ENCODE peak calls at places on chromosomes 6 and 20, in six cellular contexts. M is ascending aorta, X is OCI-LY7, T is NT2/D1, Z is right atrium auricular region, I is thyroid gland. U is an unnamed sample.

GRCh38 chr6:29071831-29072723 is 15.0 kb downstream of the OR2B3 start:
- DNase-seq in M (no peak), X (peak; percentile 12), Z (no peak), T (peak; percentile 33), I (no peak), U (peak; percentile 63)

GRCh38 chr20:44614525-44614924 is 32.1 kb downstream of the PKIG start:
- DNase-seq in T (no peak), X (no peak), M (no peak), Z (no peak), I (peak; percentile 95), U (no peak)

GRCh38 chr20:59334616-59335300 is 34.3 kb downstream of the EDN3 start:
- DNase-seq in Z (no peak), I (no peak), T (no peak), M (no peak), X (no peak), U (no peak)

GRCh38 chr6:149032599-149033405 is 284.7 kb upstream of the TAB2 start:
- DNase-seq in X (no peak), Z (no peak), I (peak; percentile 61), M (no peak), T (no peak), U (peak; percentile 62)

GRCh38 chr6:38068854-38069253 is 249.3 kb downstream of the ZFAND3 start:
- DNase-seq in X (no peak), I (no peak), T (no peak), M (no peak), Z (no peak), U (no peak)

GRCh38 chr20:59453634-59454241 is 150.6 kb upstream of the PHACTR3 start:
- DNase-seq in T (no peak), I (no peak), X (no peak), Z (no peak), M (no peak), U (no peak)

GRCh38 chr20:39291301-39291700 is 329.2 kb downstream of the DHX35 start:
- DNase-seq in T (no peak), X (no peak), M (no peak), Z (no peak), I (no peak), U (no peak)

GRCh38 chr20:50260480-50261221 is 70.0 kb downstream of the CEBPB start:
- DNase-seq in Z (no peak), T (no peak), M (no peak), I (no peak), X (no peak), U (no peak)

GRCh38 chr20:43334080-43334479 is 123.6 kb upstream of the SRSF6 start:
- DNase-seq in Z (no peak), M (no peak), T (no peak), I (no peak), X (no peak), U (no peak)

GRCh38 chr6:34152806-34153565 is 7.1 kb upstream of the GRM4 start:
- DNase-seq in X (no peak), I (no peak), M (no peak), T (no peak), Z (no peak), U (no peak)

GRCh38 chr6:10595731-10596664 is 74.8 kb downstream of the GCNT2 start:
- DNase-seq in I (no peak), M (no peak), Z (no peak), X (no peak), T (peak; percentile 42), U (peak; percentile 56)

GRCh38 chr20:2865630-2866029 is 7.7 kb upstream of the PTPRA start:
- DNase-seq in Z (no peak), T (no peak), M (no peak), I (no peak), X (peak; percentile 18), U (no peak)

GRCh38 chr20:1005452-1006027 is 3.4 kb upstream of the RSPO4 start:
- DNase-seq in X (peak; percentile 60), M (no peak), Z (no peak), T (peak; percentile 75), I (peak; percentile 39), U (peak; percentile 75)

GRCh38 chr6:100485268-100485667 is 20.5 kb upstream of the SIM1 start:
- DNase-seq in I (no peak), M (no peak), X (no peak), T (no peak), Z (no peak), U (no peak)

GRCh38 chr6:138520463-138520862 is 21.2 kb upstream of the NHSL1 start:
- DNase-seq in T (no peak), Z (no peak), M (no peak), X (peak; percentile 44), I (no peak), U (peak; percentile 37)

GRCh38 chr6:96450760-96451116 is 70.9 kb upstream of the UFL1 start:
- DNase-seq in M (no peak), I (no peak), Z (no peak), T (no peak), X (no peak), U (no peak)

GRCh38 chr6:139407718-139408222 is 33.3 kb upstream of the CITED2 start:
- DNase-seq in I (no peak), M (no peak), X (no peak), T (no peak), Z (no peak), U (peak; percentile 97)

GRCh38 chr6:152979116-152979515 is 3.7 kb downstream of the FBXO5 start:
- DNase-seq in T (no peak), X (no peak), I (no peak), M (no peak), Z (no peak), U (no peak)

GRCh38 chr6:133894795-133895401 is 6.0 kb downstream of the TCF21 start:
- DNase-seq in Z (no peak), I (peak; percentile 51), T (no peak), M (no peak), X (no peak), U (no peak)

GRCh38 chr6:126228001-126228791 is 111.7 kb upstream of the CENPW start:
- DNase-seq in I (no peak), X (no peak), M (no peak), Z (no peak), T (no peak), U (no peak)

GRCh38 chr6:34583461-34583860 is 27.3 kb upstream of the SPDEF start:
- DNase-seq in M (no peak), T (no peak), Z (no peak), X (no peak), I (no peak), U (peak; percentile 20)

GRCh38 chr20:38272961-38273360 is 12.4 kb upstream of the KIAA1755 start:
- DNase-seq in Z (no peak), M (no peak), T (no peak), X (no peak), I (no peak), U (no peak)

GRCh38 chr6:165677091-165677490 is 14.1 kb upstream of the PDE10A start:
- DNase-seq in Z (no peak), I (no peak), T (no peak), X (no peak), M (no peak), U (no peak)

GRCh38 chr6:27772261-27773001 is 139.8 kb downstream of the OR2B2 start:
- DNase-seq in I (peak; percentile 90), M (peak; percentile 51), X (peak; percentile 80), T (no peak), Z (peak; percentile 90), U (peak; percentile 93)

GRCh38 chr20:32387262-32387661 is 29.1 kb downstream of the ASXL1 start:
- DNase-seq in M (no peak), T (no peak), Z (no peak), X (no peak), I (no peak), U (no peak)

GRCh38 chr6:35804996-35805736 is at the start of gene LHFPL5:
- DNase-seq in T (peak; percentile 38), I (peak; percentile 53), M (no peak), X (peak; percentile 19), Z (no peak), U (peak; percentile 43)

GRCh38 chr6:166591961-166592520 is 5.6 kb upstream of the RAMACL start:
- DNase-seq in X (no peak), T (no peak), I (no peak), Z (no peak), M (no peak), U (no peak)

GRCh38 chr20:56634307-56634706 is 5.2 kb downstream of the TFAP2C start:
- DNase-seq in I (no peak), M (no peak), Z (no peak), T (no peak), X (no peak), U (no peak)
- H3K4me3 ChIP-seq in I (no peak overlapping the region), M (no peak overlapping the region), Z (no peak overlapping the region), T (no peak overlapping the region), X (no peak overlapping the region), U (peak overlapping the region; percentile 9)

DNA sequence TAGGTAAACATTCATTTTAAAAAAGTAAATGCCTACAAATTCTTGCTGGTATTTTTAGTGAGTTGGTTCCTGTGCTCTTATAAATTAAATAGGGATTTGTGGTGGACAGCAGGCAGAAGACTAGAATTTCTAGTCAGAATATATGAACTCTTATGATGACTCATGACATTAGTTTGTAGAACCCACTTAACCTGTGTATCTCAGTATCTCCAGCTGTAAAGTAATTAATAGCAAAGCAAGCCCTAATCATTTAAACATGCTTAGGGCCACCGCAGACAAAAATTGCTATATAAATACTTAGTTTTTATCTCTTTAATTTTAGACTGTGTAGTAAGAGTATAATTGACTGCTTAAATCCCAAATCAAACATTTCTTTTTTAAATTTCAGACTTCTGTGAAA is 2.4 kb downstream of the FAM135A start:
- DNase-seq in T (no peak), Z (no peak), X (no peak), I (no peak), M (no peak), U (peak; percentile 34)
- H3K4me3 ChIP-seq in T (no peak overlapping the region), Z (no peak overlapping the region), X (peak overlapping the region; percentile 75), I (no peak overlapping the region), M (no peak overlapping the region), U (peak overlapping the region; percentile 90)

DNA sequence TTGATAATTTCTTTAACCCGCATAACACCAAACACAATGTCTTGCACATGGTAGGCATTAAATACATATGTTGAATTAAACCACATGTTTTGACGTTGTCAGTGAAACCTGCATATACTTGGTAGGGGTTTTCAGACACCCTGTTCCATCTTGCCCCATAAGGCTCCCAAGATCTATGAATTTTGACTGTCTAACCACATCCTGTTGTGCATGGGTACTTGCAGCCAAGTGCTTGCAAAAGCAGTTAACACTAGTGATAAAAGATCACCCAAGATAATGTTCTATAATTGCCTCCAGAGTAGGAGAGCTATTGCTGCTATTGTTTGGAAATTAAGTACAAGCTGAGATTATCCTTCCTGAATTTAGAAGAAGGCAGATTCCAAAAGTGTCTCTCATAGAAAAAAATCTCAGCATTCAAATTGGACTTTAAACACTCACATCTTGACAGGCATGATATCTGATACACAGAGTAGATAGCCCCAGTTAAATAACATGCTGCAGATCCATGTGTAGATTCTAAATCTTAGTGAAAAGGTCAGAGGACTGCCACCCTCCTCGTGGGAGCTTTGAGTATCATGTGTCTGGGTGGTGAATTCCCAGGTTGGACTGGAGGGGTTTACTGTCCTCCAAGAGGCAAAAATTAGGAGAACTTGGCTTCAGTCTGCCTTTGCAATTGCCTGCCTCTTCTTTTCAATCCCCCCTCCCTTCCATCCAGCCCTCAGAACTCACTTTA is 25.8 kb upstream of the CCN6 start:
- DNase-seq in Z (no peak), M (no peak), T (no peak), X (peak; percentile 54), I (no peak), U (peak; percentile 35)
- H3K4me3 ChIP-seq in Z (no peak overlapping the region), M (no peak overlapping the region), T (no peak overlapping the region), X (no peak overlapping the region), I (no peak overlapping the region), U (no peak overlapping the region)

DNA sequence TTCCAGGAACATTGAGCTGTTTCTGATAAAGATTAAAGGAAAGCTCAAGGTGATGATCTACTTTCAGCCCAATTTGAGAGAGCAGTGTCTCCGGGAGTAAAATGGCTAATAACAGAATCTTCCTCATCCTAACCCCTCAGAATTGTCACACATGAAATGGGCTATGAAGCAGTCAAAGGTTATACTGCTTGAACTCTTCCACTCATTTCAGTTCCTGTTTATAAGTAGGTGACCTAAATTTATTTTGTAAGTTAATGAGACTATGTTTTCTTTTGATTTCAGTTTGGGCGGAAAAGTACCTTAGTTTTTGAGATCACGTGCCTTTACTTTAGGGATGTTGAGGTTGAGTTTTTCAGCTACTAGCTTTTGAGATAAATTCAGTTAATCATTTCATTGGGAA is 47.2 kb downstream of the QKI start:
- DNase-seq in T (no peak), I (no peak), Z (no peak), X (no peak), M (no peak), U (no peak)
- H3K4me3 ChIP-seq in T (no peak overlapping the region), I (no peak overlapping the region), Z (no peak overlapping the region), X (no peak overlapping the region), M (no peak overlapping the region), U (no peak overlapping the region)

U was measured in epithelial cell of esophagus.